ENCODE peak calls at places on chromosomes 12 and 14, in six cellular contexts. I is SK-N-SH, H is spleen, D is Panc1, Y is breast epithelium, L is HCT116. F is an unnamed sample. For H3K4me1, the result is how much of the 10 kb centered on the place peaks cover.

GRCh38 chr12:4787965-4788364 is 67.8 kb downstream of the GALNT8 start:
- DNase-seq in D (no peak), H (no peak), Y (no peak), L (no peak), I (no peak), F (no peak)

GRCh38 chr12:124013073-124013472 is 40.1 kb downstream of the ZNF664 start:
- DNase-seq in Y (no peak), H (no peak), L (no peak), D (no peak), I (no peak), F (no peak)

GRCh38 chr12:104314242-104314614 is 10.7 kb downstream of the EID3 start:
- DNase-seq in I (no peak), H (no peak), L (no peak), D (no peak), Y (no peak), F (no peak)

GRCh38 chr12:30823764-30824163 is 69.0 kb upstream of the CAPRIN2 start:
- DNase-seq in I (no peak), L (no peak), Y (no peak), D (no peak), H (no peak), F (no peak)

GRCh38 chr12:4006743-4007142 is 133.5 kb upstream of the PARP11 start:
- DNase-seq in H (no peak), D (no peak), I (no peak), L (no peak), Y (no peak), F (no peak)

GRCh38 chr14:68552597-68552996 is 240.3 kb downstream of the ZFP36L1 start:
- DNase-seq in Y (no peak), L (no peak), D (no peak), H (no peak), I (no peak), F (no peak)

GRCh38 chr12:6584293-6584692 is 16.2 kb upstream of the NOP2 start:
- DNase-seq in Y (no peak), L (no peak), D (no peak), H (no peak), I (no peak), F (no peak)

GRCh38 chr14:66696326-66696725 is 188.4 kb downstream of the GPHN start:
- DNase-seq in I (no peak), L (no peak), D (no peak), Y (no peak), H (no peak), F (no peak)

GRCh38 chr12:120199025-120199424 is 1.9 kb downstream of the RPLP0 start:
- DNase-seq in H (no peak), I (no peak), D (no peak), Y (no peak), L (no peak), F (no peak)
- H3K4me1 ChIP-seq in H (under half), I (under half), D (under half), Y (under half), L (half or more), F (half or more)

GRCh38 chr12:93467351-93468007 is at the start of gene MRPL42:
- DNase-seq in I (peak), D (peak), Y (peak), L (peak), H (peak), F (peak)

GRCh38 chr12:93468008-93468371 is 676 bp downstream of the MRPL42 start:
- DNase-seq in L (no peak), D (no peak), Y (no peak), I (no peak), H (no peak), F (no peak)

GRCh38 chr12:93466625-93467350 is 526 bp upstream of the MRPL42 start:
- DNase-seq in Y (no peak), D (no peak), H (no peak), L (no peak), I (no peak), F (no peak)

GRCh38 chr12:93469386-93469785 is 2.1 kb downstream of the MRPL42 start:
- DNase-seq in I (no peak), L (no peak), H (no peak), D (no peak), Y (no peak), F (no peak)
- H3K4me3 ChIP-seq in I (no peak), L (no peak), H (no peak), D (no peak), Y (no peak), F (no peak)

DNA sequence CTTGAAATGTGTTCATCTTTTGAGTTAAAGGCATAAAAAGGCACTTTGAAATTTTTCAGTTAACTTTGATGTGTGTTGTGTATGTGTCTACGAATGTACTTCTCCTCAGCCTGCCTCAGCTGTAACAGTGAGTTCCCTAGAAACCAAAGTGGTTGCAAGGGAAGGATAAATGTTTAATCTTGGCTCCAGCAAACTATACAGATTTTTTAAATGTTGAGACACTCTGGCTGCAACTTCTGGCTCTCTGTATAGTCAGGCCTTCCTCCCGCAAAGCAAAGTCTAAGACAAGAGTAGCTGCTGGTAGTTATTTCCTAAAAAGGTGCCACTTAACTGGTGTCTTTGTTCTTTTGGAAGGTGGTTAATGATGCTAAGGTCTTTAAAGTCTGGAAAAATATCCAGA is 8.4 kb downstream of the DERA start:
- DNase-seq in D (no peak), I (no peak), H (no peak), L (no peak), Y (no peak), F (no peak)
- TF ChIP-seq POLR2AphosphoS5 in D (no peak), I (no peak), H (no peak), L (no peak), Y (no peak), F (no peak)

GRCh38 chr12:73161970-73162369 is 889.8 kb downstream of the TRHDE start:
- DNase-seq in H (no peak), L (no peak), D (no peak), Y (no peak), I (no peak), F (no peak)
- H3K4me1 ChIP-seq in H (under half), L (under half), D (under half), Y (under half), I (under half), F (under half)

GRCh38 chr12:96199465-96199864 is 5.3 kb downstream of the ELK3 start:
- DNase-seq in I (no peak), L (no peak), H (no peak), D (no peak), Y (no peak), F (no peak)

GRCh38 chr12:96198970-96199369 is 4.8 kb downstream of the ELK3 start:
- DNase-seq in H (no peak), L (peak), Y (no peak), D (no peak), I (no peak), F (no peak)

GRCh38 chr12:96195845-96196451 is 1.8 kb downstream of the ELK3 start:
- DNase-seq in Y (no peak), I (peak), L (no peak), D (no peak), H (peak), F (no peak)

GRCh38 chr12:96196781-96197180 is 2.6 kb downstream of the ELK3 start:
- DNase-seq in D (no peak), I (no peak), Y (no peak), L (no peak), H (no peak), F (no peak)

DNA sequence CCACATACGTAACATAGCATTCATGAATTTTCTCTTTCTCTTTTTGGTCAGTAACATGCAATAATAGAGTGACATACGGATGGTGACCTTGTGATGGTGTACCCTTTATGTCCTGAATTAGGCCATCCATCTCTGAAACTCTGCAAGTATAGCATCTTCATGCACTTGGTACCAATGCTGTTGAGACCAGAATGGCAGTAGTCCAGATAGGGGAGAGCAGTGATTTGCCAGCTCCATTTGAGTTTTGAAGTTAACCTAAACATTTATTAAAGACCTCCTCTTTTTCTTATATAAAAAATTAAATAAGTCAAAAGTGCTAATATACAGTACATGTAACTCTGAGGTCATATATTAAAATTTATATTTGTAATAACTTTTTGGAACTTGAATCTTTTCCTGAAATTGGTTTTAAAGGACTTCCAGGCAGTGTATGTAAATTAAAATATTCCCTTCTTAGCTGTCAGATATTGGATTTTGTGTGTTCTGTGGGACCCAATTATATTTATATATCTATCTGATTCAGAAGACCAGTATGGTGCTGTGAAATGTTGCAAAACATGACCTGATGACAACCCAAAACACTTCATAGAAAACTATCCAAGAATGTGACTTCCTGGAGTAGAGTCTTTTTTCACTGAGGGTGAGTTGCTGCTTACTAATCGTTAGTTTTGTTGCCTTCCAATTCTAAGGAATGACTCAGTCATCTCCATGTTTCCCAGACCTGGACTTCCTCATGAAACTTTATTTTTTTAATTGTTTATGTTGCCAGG is 3.5 kb downstream of the ELK3 start:
- DNase-seq in L (peak), D (no peak), I (no peak), Y (no peak), H (no peak), F (no peak)
- H3K4me3 ChIP-seq in L (no peak), D (no peak), I (no peak), Y (peak), H (no peak), F (peak)

GRCh38 chr14:50944647-50945413 is 547 bp upstream of the PYGL start:
- DNase-seq in L (peak), H (peak), D (no peak), I (no peak), Y (peak), F (no peak)
- TF ChIP-seq POLR2AphosphoS5 in L (no peak), H (no peak), D (no peak), I (no peak), Y (no peak), F (no peak)

DNA sequence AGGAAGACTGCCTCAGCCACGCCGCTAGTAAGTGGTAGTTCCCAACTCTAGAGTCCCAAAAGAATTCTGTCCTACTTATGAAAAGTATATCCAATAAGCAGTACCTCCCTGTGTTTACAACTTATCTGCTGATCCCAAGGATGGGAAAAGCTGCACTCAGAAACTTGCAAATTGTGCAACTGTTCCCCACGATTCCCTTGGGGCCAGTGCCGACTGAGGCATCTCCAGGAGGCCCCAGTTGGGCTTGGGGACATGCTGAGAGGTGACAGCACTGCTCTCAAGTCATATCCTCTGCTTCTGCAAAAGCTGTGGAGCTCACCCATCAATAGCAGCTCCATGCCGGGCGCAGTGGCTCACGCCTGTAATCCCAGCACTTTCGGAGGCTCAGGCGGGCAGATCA is 23.7 kb downstream of the SPRING1 start:
- DNase-seq in L (no peak), D (no peak), H (no peak), Y (no peak), I (no peak), F (no peak)
- H3K4me1 ChIP-seq in L (under half), D (under half), H (under half), Y (under half), I (under half), F (under half)

GRCh38 chr12:27970391-27970980 is 2.0 kb downstream of the PTHLH start:
- DNase-seq in Y (no peak), L (no peak), H (peak), I (peak), D (no peak), F (no peak)

GRCh38 chr12:27969901-27970390 is 2.6 kb downstream of the PTHLH start:
- DNase-seq in H (peak), Y (peak), L (peak), D (no peak), I (no peak), F (no peak)

GRCh38 chr12:27971606-27972005 is 927 bp downstream of the PTHLH start:
- DNase-seq in H (no peak), I (no peak), L (no peak), Y (no peak), D (no peak), F (no peak)

GRCh38 chr12:27972721-27973120 is at the start of gene PTHLH:
- DNase-seq in D (no peak), H (no peak), L (no peak), I (no peak), Y (no peak), F (no peak)

GRCh38 chr12:27970981-27971489 is 1.5 kb downstream of the PTHLH start:
- DNase-seq in Y (no peak), D (no peak), I (peak), H (no peak), L (no peak), F (no peak)
- H3K4me3 ChIP-seq in Y (peak), D (peak), I (no peak), H (peak), L (no peak), F (peak)

GRCh38 chr14:21092147-21093011 is 6.1 kb downstream of the ZNF219 start:
- DNase-seq in Y (peak), D (peak), H (peak), L (peak), I (peak), F (peak)
- TF ChIP-seq POLR2AphosphoS5 in Y (peak), D (peak), H (peak), L (peak), I (peak), F (peak)

DNA sequence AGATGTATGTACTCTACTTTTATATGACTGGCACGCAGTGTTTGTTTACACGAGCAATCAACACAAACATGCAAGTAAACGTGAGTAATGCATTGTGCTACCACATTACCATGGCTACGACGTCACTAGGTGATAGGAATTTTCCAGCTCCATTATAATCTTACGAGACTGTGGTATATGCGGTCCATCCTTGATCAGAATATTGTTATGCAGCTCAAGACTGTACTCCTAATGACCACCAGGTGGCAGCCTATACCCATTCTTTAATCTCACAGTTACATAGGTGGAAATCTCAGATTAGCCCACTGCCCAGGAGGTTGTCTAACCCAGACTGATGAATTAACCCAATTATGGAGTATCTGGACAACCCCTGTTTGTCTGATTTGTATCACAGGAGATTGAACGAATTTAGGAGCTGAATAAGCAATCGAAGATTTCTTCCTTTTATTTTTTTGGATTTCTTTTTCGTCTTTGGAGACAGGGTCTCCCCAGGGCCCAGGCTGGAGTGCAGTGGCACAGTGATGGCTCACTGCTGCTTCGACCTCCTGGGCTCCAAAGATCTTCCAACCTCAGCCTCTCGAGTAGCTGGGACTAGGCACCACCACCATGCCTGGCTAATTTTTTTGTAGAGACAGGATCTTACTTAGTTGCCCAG is 8.7 kb upstream of the TESPA1 start:
- DNase-seq in H (no peak), Y (no peak), D (peak), I (peak), L (peak), F (no peak)
- H3K4me1 ChIP-seq in H (under half), Y (under half), D (under half), I (under half), L (under half), F (under half)

F was measured in vagina.